ENCODE peak calls at places on chromosomes 3 and 15, in seven cellular contexts. B is pancreas, E is BE2C, A is uterus, Q is HL-60, K is brain microvascular endothelial cell, Y is GM12865. V is an unnamed sample.

GRCh38 chr3:31247850-31248618 is 284.7 kb upstream of the STT3B start:
- DNase-seq in E (no peak), Q (no peak), A (no peak), K (no peak), B (no peak), Y (peak), V (no peak)

GRCh38 chr15:82950746-82951370 is 1.7 kb downstream of the HOMER2 start:
- DNase-seq in Q (no peak), A (no peak), E (no peak), K (no peak), B (no peak), Y (peak), V (no peak)

GRCh38 chr3:47394140-47394855 is 13.5 kb downstream of the PTPN23 start:
- DNase-seq in B (no peak), A (no peak), E (no peak), Y (no peak), K (peak), Q (no peak), V (no peak)

GRCh38 chr15:69056365-69056764 is 41.9 kb downstream of the NOX5 start:
- DNase-seq in B (no peak), Y (no peak), Q (no peak), K (no peak), E (no peak), A (no peak), V (no peak)

GRCh38 chr3:50338989-50339388 is 1.6 kb downstream of the RASSF1 start:
- DNase-seq in K (no peak), Y (no peak), A (no peak), E (no peak), B (no peak), Q (no peak), V (no peak)

GRCh38 chr15:98787936-98788757 is 139.8 kb downstream of the IGF1R start:
- DNase-seq in K (no peak), E (peak), B (no peak), Q (peak), A (no peak), Y (no peak), V (no peak)

GRCh38 chr3:124557433-124558232 is 172.6 kb upstream of the UMPS start:
- DNase-seq in A (peak), Q (no peak), Y (no peak), E (peak), K (peak), B (no peak), V (no peak)

GRCh38 chr3:39407259-39407629 is 724 bp downstream of the RPSA start:
- DNase-seq in Q (peak), B (no peak), E (no peak), K (no peak), Y (no peak), A (no peak), V (no peak)

GRCh38 chr3:79490165-79491028 is 277.4 kb downstream of the ROBO1 start:
- DNase-seq in Q (no peak), E (no peak), K (peak), A (no peak), B (no peak), Y (no peak), V (peak)

GRCh38 chr3:188104050-188104449 is 49.9 kb upstream of the LPP start:
- DNase-seq in Y (no peak), B (no peak), Q (no peak), A (no peak), K (peak), E (no peak), V (no peak)

GRCh38 chr3:67863869-67864268 is 209.5 kb upstream of the SUCLG2 start:
- DNase-seq in E (no peak), Y (peak), K (peak), A (no peak), B (no peak), Q (no peak), V (no peak)

GRCh38 chr3:171385086-171385485 is 75.1 kb downstream of the TNIK start:
- DNase-seq in A (no peak), K (no peak), E (no peak), B (no peak), Q (no peak), Y (no peak), V (no peak)

GRCh38 chr15:65937476-65937875 is 68.2 kb downstream of the RAB11A start:
- DNase-seq in Y (no peak), E (peak), K (peak), B (no peak), A (no peak), Q (no peak), V (no peak)

GRCh38 chr15:78930577-78931388 is 14.1 kb downstream of the CTSH start:
- DNase-seq in E (peak), Y (no peak), K (peak), B (no peak), A (no peak), Q (no peak), V (no peak)

GRCh38 chr15:90016721-90017120 is 15.6 kb downstream of the ZNF710 start:
- DNase-seq in Y (no peak), B (peak), E (no peak), Q (no peak), A (no peak), K (no peak), V (no peak)

GRCh38 chr3:4751057-4752051 is 227.9 kb upstream of the BHLHE40 start:
- DNase-seq in Y (peak), B (no peak), E (no peak), Q (peak), K (peak), A (peak), V (no peak)

GRCh38 chr3:43243590-43244587 is 42.5 kb upstream of the SNRK start:
- DNase-seq in Q (no peak), Y (no peak), K (no peak), B (no peak), E (no peak), A (no peak), V (no peak)

GRCh38 chr3:65168547-65168946 is 480.7 kb upstream of the ADAMTS9 start:
- DNase-seq in K (no peak), Y (no peak), B (no peak), A (no peak), Q (no peak), E (no peak), V (no peak)

GRCh38 chr3:184541886-184542562 is 19.6 kb upstream of the EPHB3 start:
- DNase-seq in Y (no peak), K (no peak), A (no peak), Q (no peak), B (no peak), E (no peak), V (no peak)

GRCh38 chr3:124079912-124080276 is 88.0 kb upstream of the ROPN1 start:
- DNase-seq in Q (no peak), B (no peak), A (no peak), K (no peak), Y (no peak), E (no peak), V (no peak)

GRCh38 chr15:36005542-36005941 is 459.6 kb upstream of the DPH6 start:
- DNase-seq in K (no peak), B (no peak), Y (no peak), Q (no peak), E (peak), A (no peak), V (no peak)

GRCh38 chr3:153210660-153211059 is 48.6 kb downstream of the RAP2B start:
- DNase-seq in A (no peak), K (no peak), B (no peak), E (no peak), Q (peak), Y (no peak), V (no peak)

GRCh38 chr3:195147649-195148121 is 123.3 kb downstream of the XXYLT1 start:
- DNase-seq in E (no peak), Q (no peak), Y (peak), A (peak), K (peak), B (no peak), V (no peak)

GRCh38 chr3:87422333-87422732 is 145.9 kb upstream of the POU1F1 start:
- DNase-seq in B (no peak), A (no peak), K (no peak), Y (no peak), E (no peak), Q (no peak), V (no peak)

GRCh38 chr3:60594025-60594424 is 657.2 kb downstream of the FHIT start:
- DNase-seq in B (peak), Q (peak), K (peak), E (peak), A (peak), Y (no peak), V (peak)

GRCh38 chr3:37813403-37813802 is 48.3 kb upstream of the CTDSPL start:
- DNase-seq in A (no peak), Y (peak), B (no peak), K (no peak), Q (no peak), E (no peak), V (no peak)
- H3K4me3 ChIP-seq in A (no peak), Y (no peak), B (no peak), K (no peak), Q (no peak), E (no peak), V (no peak)

GRCh38 chr3:104428526-104428925 is 938.2 kb upstream of the ALCAM start:
- DNase-seq in Y (no peak), Q (no peak), E (no peak), A (no peak), K (no peak), B (no peak), V (no peak)

GRCh38 chr3:104425416-104425815 is 941.3 kb upstream of the ALCAM start:
- DNase-seq in K (no peak), Y (no peak), Q (no peak), E (no peak), A (no peak), B (no peak), V (no peak)

GRCh38 chr3:104429727-104430126 is 937.0 kb upstream of the ALCAM start:
- DNase-seq in B (no peak), A (no peak), Q (no peak), K (no peak), Y (no peak), E (no peak), V (no peak)
- H3K4me3 ChIP-seq in B (no peak), A (no peak), Q (no peak), K (no peak), Y (no peak), E (no peak), V (no peak)

DNA sequence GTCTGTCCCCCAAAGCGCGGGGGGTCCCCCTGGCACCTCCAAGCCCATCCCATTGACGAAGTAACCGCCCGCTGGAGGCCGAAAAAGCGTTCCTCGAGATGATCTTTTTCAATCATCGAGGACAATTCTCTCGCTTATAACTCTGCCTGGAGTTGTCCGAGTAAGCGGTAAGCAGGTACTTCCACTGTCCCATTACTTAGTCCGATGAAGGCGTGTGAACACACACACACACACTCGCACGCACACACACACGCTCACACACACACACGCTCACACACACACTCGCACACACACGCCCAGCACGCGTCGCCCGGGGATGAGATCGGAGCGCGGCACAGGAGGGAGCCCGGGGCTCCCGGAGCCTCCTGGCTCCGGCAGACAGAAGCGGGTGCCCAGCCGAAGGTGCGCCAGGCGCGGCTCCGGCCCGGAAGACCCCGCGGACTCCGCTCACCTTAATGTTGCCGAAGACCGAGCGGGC is 430 bp downstream of the SLCO2A1 start:
- DNase-seq in E (no peak), K (no peak), A (no peak), B (no peak), Y (no peak), Q (no peak), V (no peak)
- H3K4me3 ChIP-seq in E (peak), K (peak), A (peak), B (peak), Y (peak), Q (no peak), V (peak)

DNA sequence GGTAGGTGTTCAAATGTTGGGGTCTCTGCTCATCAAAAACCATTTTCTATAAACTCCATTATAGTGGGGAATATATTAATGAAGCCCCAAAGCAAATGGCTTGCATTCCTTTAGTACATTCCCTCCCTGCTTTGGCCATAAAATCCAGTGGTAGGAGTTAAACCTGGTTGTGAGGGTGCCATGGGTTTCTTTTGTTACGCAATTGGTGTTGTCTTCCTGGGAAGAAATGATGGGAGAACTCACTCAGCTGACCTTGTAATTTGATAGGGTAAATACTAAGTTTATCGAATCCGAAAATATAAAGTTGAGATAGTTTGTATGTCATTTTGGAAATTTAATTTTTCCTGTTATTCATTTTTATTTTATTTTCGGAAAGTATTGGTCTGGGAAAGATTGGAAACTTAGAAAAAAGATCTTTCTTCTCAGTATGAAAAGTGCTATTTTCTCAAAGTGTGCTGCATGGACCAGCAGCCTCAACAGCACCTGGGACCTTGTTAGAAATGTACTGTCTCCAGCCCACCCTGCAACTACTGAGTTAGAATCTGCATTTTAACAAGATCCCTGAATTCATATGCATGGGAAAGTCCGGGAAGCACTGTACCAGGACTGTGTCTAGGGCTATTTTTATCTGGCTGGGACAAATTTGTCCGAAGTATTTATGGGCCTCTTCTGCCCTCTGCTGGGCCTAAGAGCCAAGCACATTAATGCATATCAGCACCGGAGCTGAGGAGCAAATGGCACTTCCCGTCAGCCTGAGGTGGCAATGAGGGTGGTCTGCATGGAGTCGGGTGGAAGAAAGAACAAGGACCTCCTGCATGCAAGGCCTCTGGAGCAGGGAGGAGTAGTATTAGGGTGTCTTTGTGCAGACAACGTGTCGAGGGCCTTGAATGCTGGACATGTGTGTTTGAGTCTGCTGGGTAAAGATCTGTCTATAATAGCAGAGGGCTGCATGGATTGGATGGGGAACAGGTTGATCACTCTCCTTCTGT is 54.7 kb downstream of the FAM81A start:
- DNase-seq in K (peak), B (peak), Q (peak), Y (peak), E (peak), A (peak), V (peak)
- H3K4me3 ChIP-seq in K (no peak), B (no peak), Q (no peak), Y (no peak), E (no peak), A (no peak), V (no peak)

GRCh38 chr3:158407844-158408517 is 163.0 kb upstream of the MLF1 start:
- DNase-seq in K (no peak), Y (no peak), E (no peak), A (no peak), Q (no peak), B (no peak), V (no peak)
- H3K4me3 ChIP-seq in K (no peak), Y (no peak), E (no peak), A (no peak), Q (no peak), B (no peak), V (no peak)

GRCh38 chr3:134427400-134428111 is 53.3 kb upstream of the AMOTL2 start:
- DNase-seq in A (peak), E (no peak), Q (no peak), Y (no peak), K (peak), B (no peak), V (no peak)
- H3K4me3 ChIP-seq in A (no peak), E (no peak), Q (no peak), Y (no peak), K (no peak), B (no peak), V (no peak)

GRCh38 chr3:141405025-141405424 is 36.7 kb downstream of the ZBTB38 start:
- DNase-seq in Q (no peak), E (no peak), Y (no peak), K (no peak), B (no peak), A (no peak), V (no peak)
- H3K4me3 ChIP-seq in Q (no peak), E (no peak), Y (peak), K (no peak), B (no peak), A (no peak), V (no peak)

GRCh38 chr3:169657351-169658124 is 6.0 kb downstream of the MECOM start:
- DNase-seq in K (no peak), Y (no peak), A (no peak), E (no peak), B (no peak), Q (no peak), V (no peak)
- H3K4me3 ChIP-seq in K (no peak), Y (no peak), A (no peak), E (peak), B (no peak), Q (no peak), V (no peak)

GRCh38 chr3:48716982-48717746 is at the start of gene IP6K2:
- DNase-seq in A (peak), K (peak), E (peak), B (peak), Y (peak), Q (peak), V (peak)

GRCh38 chr3:48711727-48712126 is 5.3 kb downstream of the IP6K2 start:
- DNase-seq in Y (no peak), E (no peak), K (no peak), B (no peak), A (no peak), Q (no peak), V (no peak)

GRCh38 chr3:48716508-48716981 is 476 bp downstream of the IP6K2 start:
- DNase-seq in E (no peak), K (no peak), A (no peak), Q (no peak), Y (peak), B (no peak), V (no peak)

GRCh38 chr3:48715179-48715800 is 1.7 kb downstream of the IP6K2 start:
- DNase-seq in A (no peak), K (peak), Y (no peak), Q (no peak), E (peak), B (no peak), V (no peak)
- H3K4me3 ChIP-seq in A (no peak), K (peak), Y (peak), Q (peak), E (peak), B (no peak), V (no peak)